ENCODE peak calls at places on chromosomes 11 and 22, in seven cellular contexts. M is testis, F is IMR-90, S is A549, E is right lobe of liver, I is HCT116, T is K562. K is an unnamed sample. For H3K4me1, the result is how much of the 10 kb centered on the place peaks cover.

GRCh38 chr11:128830836-128831780 is 36.0 kb downstream of the KCNJ1 start:
- DNase-seq in I (peak), T (peak), F (peak), E (peak), S (peak), M (peak), K (peak)

GRCh38 chr22:29553391-29554224 is at the start of gene THOC5:
- DNase-seq in I (peak), E (peak), T (peak), M (peak), S (peak), F (peak), K (peak)

GRCh38 chr11:71286701-71287643 is 34.6 kb upstream of the SHANK2 start:
- DNase-seq in F (peak), E (peak), I (no peak), M (no peak), S (peak), T (no peak), K (no peak)

GRCh38 chr22:23037429-23038333 is 32.6 kb upstream of the GNAZ start:
- DNase-seq in E (no peak), S (no peak), I (no peak), F (no peak), T (peak), M (no peak), K (no peak)

GRCh38 chr11:122780296-122780949 is 57.9 kb upstream of the CRTAM start:
- DNase-seq in M (no peak), T (no peak), E (no peak), S (no peak), F (no peak), I (no peak), K (no peak)

GRCh38 chr11:57514538-57515331 is 767 bp downstream of the SLC43A1 start:
- DNase-seq in F (peak), I (no peak), E (peak), T (peak), S (no peak), M (peak), K (peak)

GRCh38 chr11:134332189-134332631 is 422 bp downstream of the GLB1L2 start:
- DNase-seq in S (no peak), F (no peak), E (no peak), M (peak), T (peak), I (no peak), K (peak)

GRCh38 chr11:33448461-33449130 is 191.4 kb downstream of the HIPK3 start:
- DNase-seq in M (no peak), S (no peak), F (peak), E (no peak), I (no peak), T (no peak), K (no peak)

GRCh38 chr22:42365337-42365865 is 66.8 kb downstream of the NFAM1 start:
- DNase-seq in S (no peak), T (no peak), I (no peak), F (no peak), E (no peak), M (peak), K (no peak)

GRCh38 chr11:34299284-34299961 is 58.4 kb downstream of the ABTB2 start:
- DNase-seq in E (no peak), M (no peak), S (no peak), F (no peak), T (no peak), I (no peak), K (no peak)

GRCh38 chr11:102495161-102496042 is 35.1 kb downstream of the MMP7 start:
- DNase-seq in I (peak), S (peak), M (peak), E (peak), T (peak), F (peak), K (peak)

DNA sequence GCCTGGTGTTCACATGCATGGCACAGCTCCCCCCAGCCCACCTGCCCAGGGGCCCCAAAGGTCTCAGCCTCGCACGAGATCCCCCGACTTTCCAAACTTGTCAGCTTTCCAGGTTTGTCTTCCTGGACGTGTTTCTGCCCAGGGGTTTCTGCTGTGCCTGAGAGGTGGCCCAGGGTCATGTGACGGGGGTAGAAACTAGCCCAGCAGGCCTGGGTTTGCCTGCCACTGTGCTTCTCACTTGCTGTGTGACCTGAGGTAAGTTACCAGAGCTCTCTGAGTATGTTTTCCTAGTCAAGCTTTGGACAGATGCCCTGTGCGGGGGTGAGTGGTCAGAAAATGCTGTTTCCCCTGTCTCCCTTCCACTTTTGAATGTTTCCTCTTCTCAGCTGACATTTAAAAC is 38.3 kb upstream of the SHISAL1 start:
- DNase-seq in F (no peak), I (no peak), S (no peak), M (no peak), E (no peak), T (no peak), K (no peak)
- H3K4me1 ChIP-seq in F (under half), I (under half), S (under half), M (under half), E (under half), T (under half), K (under half)

DNA sequence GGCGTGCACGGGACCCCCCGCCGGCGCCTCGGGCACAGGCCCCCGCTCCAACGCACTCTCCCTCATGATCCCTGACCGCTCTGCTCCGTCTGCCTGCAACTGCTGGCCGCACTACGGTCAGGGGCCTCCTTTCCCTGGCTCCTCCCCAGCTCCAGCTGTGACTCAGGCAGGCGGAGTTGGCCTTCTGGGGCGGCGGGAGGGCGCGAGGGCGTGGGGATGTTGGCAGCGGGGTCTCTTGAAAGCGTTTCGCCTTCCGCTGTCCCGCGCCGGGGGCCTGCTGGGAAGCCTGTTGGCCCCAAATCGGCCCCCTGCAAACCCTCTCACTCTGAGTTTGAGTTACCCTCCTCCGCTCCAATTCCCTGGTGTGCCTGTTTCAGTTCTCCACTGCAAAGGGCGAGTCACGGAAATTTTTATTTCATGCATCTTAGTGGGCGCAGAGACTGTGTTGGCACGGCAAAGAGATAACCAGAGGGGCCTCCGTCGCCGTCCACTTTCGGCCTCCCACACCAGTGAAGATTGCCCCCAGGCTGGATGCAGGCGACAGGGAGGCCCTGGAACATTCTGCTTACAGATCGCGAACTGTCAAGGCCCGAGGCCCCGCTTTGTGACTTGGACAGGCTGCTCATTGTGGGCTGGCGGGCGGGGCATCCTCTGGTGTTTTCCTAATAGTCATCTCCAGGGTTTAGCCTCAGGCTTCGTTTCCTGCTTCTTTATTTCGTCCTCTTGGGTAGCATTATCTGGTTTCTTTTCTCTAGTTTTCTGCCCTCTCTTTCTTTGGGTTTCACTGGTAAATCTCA is at the start of gene CAVIN3:
- DNase-seq in F (peak), M (peak), E (peak), T (no peak), S (peak), I (peak), K (peak)
- TF ChIP-seq POLR2A in F (peak), M (no peak), E (no peak), T (no peak), S (peak), I (peak), K (peak)

DNA sequence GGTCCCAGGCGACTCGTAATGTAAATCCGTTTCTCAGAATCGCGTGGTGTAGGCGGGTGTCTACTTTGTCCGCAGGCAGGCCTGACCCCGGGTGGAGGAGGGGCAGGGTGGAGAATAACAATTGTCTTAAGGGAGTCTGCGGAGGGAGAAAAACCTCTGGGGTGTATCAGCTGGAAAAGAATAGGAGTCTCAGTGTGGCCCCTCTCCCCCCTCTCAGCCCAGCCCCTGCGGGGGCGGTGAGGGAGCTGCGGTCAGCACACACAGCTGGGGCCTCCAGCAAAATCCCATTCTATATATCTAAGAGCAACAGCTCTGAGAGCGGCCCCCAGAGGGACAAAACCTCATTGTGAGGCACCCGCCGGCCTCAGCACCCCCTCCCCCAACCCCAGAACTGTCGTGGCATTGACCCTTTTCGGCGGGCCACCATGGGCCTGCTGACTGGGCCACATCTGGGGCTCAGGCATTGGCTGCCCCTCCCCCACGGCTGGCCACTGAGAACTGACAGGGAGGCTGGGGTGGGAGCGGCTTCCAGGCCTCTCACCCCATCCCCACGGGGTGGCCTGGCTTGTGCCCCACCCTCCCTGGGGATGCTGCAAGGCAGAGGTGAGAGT is 2.7 kb upstream of the MYRF start:
- DNase-seq in I (no peak), T (peak), F (no peak), S (no peak), E (no peak), M (no peak), K (no peak)
- H3K4me3 ChIP-seq in I (no peak), T (no peak), F (no peak), S (no peak), E (no peak), M (no peak), K (no peak)

GRCh38 chr22:37634505-37635002 is 4.9 kb upstream of the SH3BP1 start:
- DNase-seq in M (no peak), T (peak), S (no peak), I (no peak), F (no peak), E (no peak), K (no peak)
- H3K4me1 ChIP-seq in M (under half), T (under half), S (under half), I (under half), F (under half), E (under half), K (under half)

DNA sequence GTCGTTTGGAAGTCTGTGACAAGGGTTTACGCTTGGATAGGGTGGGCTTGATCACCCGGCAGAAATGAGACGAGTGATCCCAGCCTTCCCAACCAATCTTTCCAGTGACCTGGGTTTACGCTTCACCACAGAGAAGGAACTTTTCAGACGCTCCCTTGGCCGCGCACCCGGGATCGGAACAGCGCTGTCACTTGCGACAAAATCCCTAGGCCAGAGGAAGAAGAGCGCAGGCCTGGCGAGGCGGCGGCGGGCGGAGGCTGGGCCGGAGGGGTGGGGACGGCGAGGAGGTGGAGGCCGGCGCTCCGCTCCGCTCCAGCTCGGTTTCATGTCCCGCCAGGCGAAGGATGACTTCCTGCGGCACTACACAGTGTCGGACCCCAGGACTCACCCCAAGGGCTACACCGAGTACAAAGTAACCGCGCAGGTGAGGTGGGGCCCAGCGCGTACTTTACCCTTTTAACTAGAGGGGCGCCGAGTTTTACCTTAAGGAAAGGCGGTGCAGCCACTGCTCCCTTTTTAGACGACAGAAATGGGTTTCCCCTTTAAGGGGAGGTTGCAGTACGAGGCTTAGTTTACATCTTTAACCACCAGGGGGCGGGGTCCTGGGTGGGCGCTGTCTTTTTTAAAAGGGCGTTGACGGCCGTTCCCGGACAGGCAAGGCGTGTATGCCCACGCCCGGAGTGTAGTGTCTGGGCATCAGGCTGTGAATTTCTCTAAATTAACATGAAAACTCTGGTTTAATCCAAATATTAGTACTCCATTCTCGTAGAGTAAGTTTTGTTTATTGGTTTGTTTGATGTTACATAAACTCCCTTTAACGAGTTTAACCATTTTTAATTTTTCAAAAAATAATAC is at the start of gene SNX15:
- DNase-seq in M (peak), S (peak), F (peak), I (peak), T (peak), E (peak), K (peak)
- TF ChIP-seq POLR2A in M (no peak), S (peak), F (no peak), I (peak), T (peak), E (peak), K (peak)

DNA sequence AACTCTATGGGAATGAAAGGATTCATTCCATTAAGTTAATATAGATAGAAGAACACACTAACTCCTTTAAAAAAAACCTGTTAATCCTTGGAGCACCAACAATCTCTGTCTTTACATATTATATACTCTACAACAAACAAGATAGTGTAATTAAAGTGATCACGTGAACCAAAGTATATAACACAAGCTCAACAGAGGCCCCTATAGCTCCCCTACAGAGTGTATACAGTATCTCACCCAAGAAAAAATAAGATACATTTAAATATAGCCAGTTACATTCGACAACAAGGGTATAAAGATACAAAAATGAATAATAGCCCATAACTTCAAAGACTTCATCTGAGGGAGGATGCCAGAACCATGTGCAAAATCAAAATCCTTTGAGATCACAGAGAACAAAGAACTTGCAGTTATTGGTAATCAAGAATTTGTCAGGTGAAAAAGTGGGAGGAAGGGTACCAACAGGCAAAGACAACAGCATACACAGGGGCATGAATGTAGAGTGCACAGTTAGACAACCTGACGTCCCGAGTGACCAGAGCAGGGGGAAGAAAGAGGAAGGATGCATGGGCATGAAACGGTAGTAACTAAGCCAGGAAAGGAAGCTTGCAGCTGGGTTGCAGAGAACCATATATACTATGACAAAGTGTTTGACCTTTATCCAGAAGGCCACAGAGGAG is 4.7 kb downstream of the FCHSD2 start:
- DNase-seq in M (no peak), I (no peak), S (no peak), T (no peak), E (no peak), F (no peak), K (no peak)
- H3K4me3 ChIP-seq in M (no peak), I (no peak), S (no peak), T (no peak), E (no peak), F (no peak), K (no peak)

K was measured in uterus.